ENCODE peak calls at places on chromosomes 11 and 22, in seven cellular contexts. B is WERI-Rb-1; F is fibroblast of mammary gland; C is stimulated activated CD8-positive, alpha-beta memory T cell treated with anti-CD3 and anti-CD28 coated beads, Interleukin-4, amount 100 ng/mL, for 4 hours; W is NCI-H146; P is non-pigmented ciliary epithelial cell; M is LoVo. J is an unnamed sample.

GRCh38 chr22:29700949-29701927 is 18.6 kb upstream of the CABP7 start:
- DNase-seq in B (peak), C (no peak), P (no peak), W (peak), F (peak), M (peak), J (no peak)

GRCh38 chr22:36136988-36137387 is 23.6 kb downstream of the APOL3 start:
- DNase-seq in C (no peak), F (peak), P (no peak), M (no peak), W (no peak), B (no peak), J (no peak)

GRCh38 chr11:68950776-68951175 is 30.0 kb downstream of the MRGPRD start:
- DNase-seq in P (no peak), F (no peak), C (no peak), B (no peak), M (no peak), W (no peak), J (no peak)

GRCh38 chr11:113184498-113184897 is 129.9 kb upstream of the TTC12 start:
- DNase-seq in C (no peak), P (peak), B (no peak), M (no peak), W (no peak), F (peak), J (no peak)

GRCh38 chr11:78226684-78227680 is 38.3 kb downstream of the USP35 start:
- DNase-seq in B (no peak), P (no peak), M (no peak), F (no peak), W (no peak), C (no peak), J (no peak)

GRCh38 chr11:16239130-16240105 is 116.9 kb downstream of the SOX6 start:
- DNase-seq in B (no peak), C (no peak), M (no peak), P (no peak), F (no peak), W (no peak), J (no peak)

GRCh38 chr22:28981818-28982499 is 79.7 kb downstream of the C22orf31 start:
- DNase-seq in B (no peak), F (no peak), M (no peak), P (no peak), W (no peak), C (no peak), J (no peak)

GRCh38 chr11:94740083-94740974 is 27.8 kb upstream of the AMOTL1 start:
- DNase-seq in P (no peak), M (no peak), W (peak), C (no peak), B (peak), F (no peak), J (peak)

GRCh38 chr22:41976070-41976901 is 7.0 kb downstream of the SEPTIN3 start:
- DNase-seq in W (peak), B (peak), P (no peak), C (peak), M (peak), F (no peak), J (no peak)

GRCh38 chr22:26669060-26669481 is 11.7 kb downstream of the MIAT start:
- DNase-seq in M (no peak), C (no peak), W (peak), F (peak), B (peak), P (no peak), J (no peak)

GRCh38 chr11:9016916-9017642 is 13.3 kb upstream of the NRIP3 start:
- DNase-seq in C (no peak), P (no peak), W (peak), M (no peak), B (peak), F (no peak), J (no peak)

GRCh38 chr22:37607912-37608476 is 640 bp upstream of the GGA1 start:
- DNase-seq in W (no peak), B (no peak), M (no peak), C (no peak), F (no peak), P (no peak), J (no peak)

GRCh38 chr22:19974233-19974861 is 32.7 kb upstream of the TXNRD2 start:
- DNase-seq in C (no peak), M (no peak), F (peak), B (peak), W (peak), P (no peak), J (no peak)

J was measured in breast epithelium.